ENCODE peak calls at places on chromosomes 6 and 20, in four cellular contexts. One of them, this sample, is unnamed. For H3K27me3, the result is how much of the 10 kb centered on the place peaks cover.

GRCh38 chr20:58677205-58677604 is 15.4 kb upstream of the NPEPL1 start:
- DNase-seq in right lobe of liver: no peak
- DNase-seq in DND-41: no peak
- DNase-seq in GM23338: no peak
- DNase-seq in this sample: no peak

GRCh38 chr20:54350415-54350814 is 125.0 kb upstream of the DOK5 start:
- DNase-seq in right lobe of liver: no peak
- DNase-seq in DND-41: no peak
- DNase-seq in GM23338: no peak
- DNase-seq in this sample: no peak

GRCh38 chr6:92820531-92820930 is 598.8 kb downstream of the EPHA7 start:
- DNase-seq in right lobe of liver: no peak
- DNase-seq in DND-41: no peak
- DNase-seq in GM23338: no peak
- DNase-seq in this sample: no peak

GRCh38 chr6:33755070-33755869 is 8.6 kb upstream of the IP6K3 start:
- DNase-seq in right lobe of liver: no peak
- DNase-seq in DND-41: no peak
- DNase-seq in GM23338: no peak
- DNase-seq in this sample: no peak

GRCh38 chr6:106749611-106750010 is 120.2 kb downstream of the QRSL1 start:
- DNase-seq in right lobe of liver: no peak
- DNase-seq in DND-41: no peak
- DNase-seq in GM23338: no peak
- DNase-seq in this sample: no peak

GRCh38 chr6:7431594-7432390 is 42.2 kb downstream of the RIOK1 start:
- DNase-seq in right lobe of liver: no peak
- DNase-seq in DND-41: no peak
- DNase-seq in GM23338: peak
- DNase-seq in this sample: no peak

GRCh38 chr6:45647341-45648138 is 269.8 kb upstream of the SUPT3H start:
- DNase-seq in right lobe of liver: no peak
- DNase-seq in DND-41: no peak
- DNase-seq in GM23338: no peak
- DNase-seq in this sample: no peak

GRCh38 chr6:996271-996852 is 303.4 kb upstream of the EXOC2 start:
- DNase-seq in right lobe of liver: no peak
- DNase-seq in DND-41: no peak
- DNase-seq in GM23338: no peak
- DNase-seq in this sample: no peak

GRCh38 chr6:32095338-32096086 is 13.6 kb downstream of the TNXB start:
- DNase-seq in right lobe of liver: no peak
- DNase-seq in DND-41: no peak
- DNase-seq in GM23338: no peak
- DNase-seq in this sample: no peak

DNA sequence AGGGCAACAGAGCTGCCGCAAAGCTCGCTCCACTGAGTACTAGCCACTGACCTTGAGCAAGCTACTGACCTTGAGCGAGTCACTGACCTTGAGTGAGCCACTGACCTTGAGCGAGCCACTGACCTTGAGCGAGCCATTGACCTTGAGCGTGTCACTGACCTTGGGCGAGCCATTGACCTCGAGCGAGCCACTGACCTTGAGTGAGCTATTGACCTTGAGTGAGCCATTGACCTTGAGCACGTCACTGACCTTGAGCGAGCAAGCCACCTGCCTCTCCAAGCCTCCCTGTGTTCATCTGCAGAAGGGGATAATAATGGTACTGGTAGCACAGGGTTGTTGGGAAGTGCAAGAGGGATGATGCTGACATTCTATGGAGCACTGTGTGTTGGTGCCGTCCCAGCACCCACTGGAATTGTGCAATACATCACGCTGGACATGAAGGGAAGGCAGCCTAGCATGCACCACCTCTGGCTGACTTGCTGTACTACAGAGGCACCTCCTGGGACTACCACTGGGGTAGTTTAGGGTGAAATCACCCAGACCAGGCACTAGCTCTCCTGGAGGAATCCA is 60.2 kb downstream of the CTCFL start:
- DNase-seq in right lobe of liver: peak
- DNase-seq in DND-41: no peak
- DNase-seq in GM23338: peak
- DNase-seq in this sample: no peak
- TF ChIP-seq CTCF in right lobe of liver: peak
- TF ChIP-seq CTCF in DND-41: peak
- TF ChIP-seq CTCF in GM23338: peak
- TF ChIP-seq CTCF in this sample: peak

GRCh38 chr6:135251416-135251815 is 70.3 kb downstream of the MYB start:
- DNase-seq in right lobe of liver: peak
- DNase-seq in DND-41: no peak
- DNase-seq in GM23338: peak
- DNase-seq in this sample: no peak

GRCh38 chr6:135254471-135254870 is 73.4 kb downstream of the MYB start:
- DNase-seq in right lobe of liver: no peak
- DNase-seq in DND-41: no peak
- DNase-seq in GM23338: no peak
- DNase-seq in this sample: no peak

GRCh38 chr6:135251964-135252429 is 70.9 kb downstream of the MYB start:
- DNase-seq in right lobe of liver: no peak
- DNase-seq in DND-41: peak
- DNase-seq in GM23338: no peak
- DNase-seq in this sample: no peak

GRCh38 chr6:135250234-135250633 is 69.1 kb downstream of the MYB start:
- DNase-seq in right lobe of liver: no peak
- DNase-seq in DND-41: no peak
- DNase-seq in GM23338: no peak
- DNase-seq in this sample: no peak

DNA sequence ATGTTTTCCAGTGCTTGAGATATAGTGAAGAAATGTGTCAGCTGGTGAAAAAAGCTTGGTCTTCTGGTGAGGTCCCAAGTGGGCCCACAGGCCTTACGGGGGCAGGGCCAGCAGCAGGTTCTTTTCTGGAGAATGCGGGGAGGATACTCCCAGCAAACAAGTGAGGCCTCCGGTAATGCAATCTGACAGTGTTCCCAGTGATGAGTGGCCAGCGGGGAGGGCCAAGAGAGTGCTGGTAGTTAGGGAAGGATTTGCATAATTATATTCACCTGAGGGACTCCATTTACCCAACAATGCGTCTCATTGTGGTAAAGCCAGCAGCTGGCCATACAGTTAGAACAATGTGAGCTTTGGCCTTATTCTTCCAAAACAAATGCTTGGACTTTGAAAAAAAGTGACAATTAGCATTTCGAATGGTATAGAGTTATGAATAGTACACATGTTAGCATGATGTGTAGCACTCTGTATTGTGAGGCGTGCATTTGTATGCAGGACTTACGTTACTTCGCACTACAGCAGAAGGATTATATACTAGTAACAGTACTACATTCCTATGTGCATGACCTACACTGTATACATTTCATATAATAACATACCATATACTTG is 69.7 kb downstream of the MYB start:
- DNase-seq in right lobe of liver: no peak
- DNase-seq in DND-41: no peak
- DNase-seq in GM23338: peak
- DNase-seq in this sample: no peak
- H3K4me3 ChIP-seq in right lobe of liver: no peak
- H3K4me3 ChIP-seq in DND-41: no peak
- H3K4me3 ChIP-seq in GM23338: peak
- H3K4me3 ChIP-seq in this sample: no peak

GRCh38 chr6:88704980-88705379 is 258.4 kb downstream of the RNGTT start:
- DNase-seq in right lobe of liver: no peak
- DNase-seq in DND-41: no peak
- DNase-seq in GM23338: no peak
- DNase-seq in this sample: no peak

GRCh38 chr6:88709819-88710246 is 253.6 kb downstream of the RNGTT start:
- DNase-seq in right lobe of liver: no peak
- DNase-seq in DND-41: no peak
- DNase-seq in GM23338: no peak
- DNase-seq in this sample: no peak

GRCh38 chr6:88705601-88706000 is 257.8 kb downstream of the RNGTT start:
- DNase-seq in right lobe of liver: no peak
- DNase-seq in DND-41: no peak
- DNase-seq in GM23338: no peak
- DNase-seq in this sample: no peak

GRCh38 chr6:88712243-88712936 is 251.0 kb downstream of the RNGTT start:
- DNase-seq in right lobe of liver: no peak
- DNase-seq in DND-41: no peak
- DNase-seq in GM23338: no peak
- DNase-seq in this sample: no peak

GRCh38 chr6:88708197-88708744 is 255.1 kb downstream of the RNGTT start:
- DNase-seq in right lobe of liver: peak
- DNase-seq in DND-41: no peak
- DNase-seq in GM23338: no peak
- DNase-seq in this sample: no peak
- H3K27me3 ChIP-seq in right lobe of liver: under half
- H3K27me3 ChIP-seq in DND-41: under half
- H3K27me3 ChIP-seq in GM23338: under half
- H3K27me3 ChIP-seq in this sample: under half

GRCh38 chr6:152701863-152702401 is 4.2 kb downstream of the MYCT1 start:
- DNase-seq in right lobe of liver: no peak
- DNase-seq in DND-41: no peak
- DNase-seq in GM23338: no peak
- DNase-seq in this sample: no peak

GRCh38 chr6:152698692-152699091 is 995 bp downstream of the MYCT1 start:
- DNase-seq in right lobe of liver: no peak
- DNase-seq in DND-41: no peak
- DNase-seq in GM23338: no peak
- DNase-seq in this sample: no peak

GRCh38 chr6:152697634-152698033 is at the start of gene MYCT1:
- DNase-seq in right lobe of liver: no peak
- DNase-seq in DND-41: no peak
- DNase-seq in GM23338: no peak
- DNase-seq in this sample: no peak

GRCh38 chr6:152700427-152700826 is 2.7 kb downstream of the MYCT1 start:
- DNase-seq in right lobe of liver: no peak
- DNase-seq in DND-41: no peak
- DNase-seq in GM23338: no peak
- DNase-seq in this sample: no peak

DNA sequence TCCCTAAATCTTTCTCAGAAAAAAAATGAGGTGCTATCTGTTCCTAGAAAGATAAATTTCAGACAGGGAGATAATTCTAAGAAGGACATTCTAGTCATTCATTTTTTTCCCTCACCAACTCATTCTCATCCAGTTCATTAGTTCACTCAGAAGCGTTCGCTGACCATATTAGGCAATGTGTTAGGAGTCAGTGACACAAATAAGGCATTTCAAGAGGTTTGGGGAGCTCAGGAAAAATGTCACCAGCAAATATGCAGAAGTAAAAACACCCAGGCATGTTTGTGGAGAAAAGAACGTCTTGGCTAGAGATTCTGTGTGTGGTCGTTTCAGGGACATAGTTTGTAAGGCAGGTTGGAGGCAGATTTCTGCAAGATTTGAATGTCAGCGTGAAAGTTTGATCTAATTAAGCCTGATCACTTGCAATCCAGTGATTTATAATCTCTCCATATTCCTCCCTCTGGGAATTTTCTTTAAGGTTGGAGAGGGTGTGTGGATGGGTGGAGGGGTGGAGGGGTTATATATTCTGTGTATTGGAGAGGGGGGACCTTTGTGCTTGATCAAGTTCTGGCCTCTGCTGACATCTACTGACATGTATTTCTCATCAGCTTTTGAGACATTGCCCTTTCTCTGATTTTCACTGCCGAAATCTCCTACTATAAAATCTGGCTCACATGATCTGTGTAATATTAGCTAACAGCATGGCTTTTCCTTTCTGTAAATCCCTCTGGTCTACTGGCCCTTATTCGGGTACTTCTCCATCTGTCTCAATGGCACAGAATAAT is 3.6 kb downstream of the MYCT1 start:
- DNase-seq in right lobe of liver: no peak
- DNase-seq in DND-41: no peak
- DNase-seq in GM23338: peak
- DNase-seq in this sample: no peak
- TF ChIP-seq CTCF in right lobe of liver: no peak
- TF ChIP-seq CTCF in DND-41: no peak
- TF ChIP-seq CTCF in GM23338: peak
- TF ChIP-seq CTCF in this sample: no peak

This sample was measured in heart left ventricle.